ENCODE peak calls at places on chromosomes 4 and X, in six cellular contexts. One of them, this sample, is unnamed.

GRCh38 chr4:176271749-176272148 is 2.7 kb upstream of the ASB5 start:
- DNase-seq in H1: no peak
- DNase-seq in IMR-90: peak
- DNase-seq in neuronal stem cell: no peak
- DNase-seq in trophoblast cell: no peak
- DNase-seq in H9: no peak
- DNase-seq in this sample: peak

GRCh38 chrX:83535417-83536244 is 27.5 kb downstream of the POU3F4 start:
- DNase-seq in IMR-90: no peak
- DNase-seq in H1: no peak
- DNase-seq in H9: no peak
- DNase-seq in trophoblast cell: no peak
- DNase-seq in neuronal stem cell: no peak
- DNase-seq in this sample: no peak

GRCh38 chr4:965766-966134 is 7.6 kb downstream of the DGKQ start:
- DNase-seq in H9: no peak
- DNase-seq in IMR-90: no peak
- DNase-seq in trophoblast cell: no peak
- DNase-seq in neuronal stem cell: no peak
- DNase-seq in H1: no peak
- DNase-seq in this sample: no peak

GRCh38 chr4:8647094-8647570 is 54.6 kb downstream of the CPZ start:
- DNase-seq in trophoblast cell: no peak
- DNase-seq in H1: no peak
- DNase-seq in H9: no peak
- DNase-seq in IMR-90: no peak
- DNase-seq in neuronal stem cell: no peak
- DNase-seq in this sample: no peak

GRCh38 chrX:44621088-44621487 is 78.4 kb upstream of the FUNDC1 start:
- DNase-seq in IMR-90: no peak
- DNase-seq in H9: no peak
- DNase-seq in trophoblast cell: no peak
- DNase-seq in neuronal stem cell: no peak
- DNase-seq in H1: no peak
- DNase-seq in this sample: no peak

GRCh38 chr4:99536848-99537247 is 26.0 kb downstream of the C4orf17 start:
- DNase-seq in IMR-90: no peak
- DNase-seq in H1: no peak
- DNase-seq in neuronal stem cell: no peak
- DNase-seq in H9: no peak
- DNase-seq in trophoblast cell: no peak
- DNase-seq in this sample: no peak

GRCh38 chrX:15838017-15838416 is 16.6 kb downstream of the AP1S2 start:
- DNase-seq in neuronal stem cell: no peak
- DNase-seq in H1: no peak
- DNase-seq in H9: peak
- DNase-seq in IMR-90: no peak
- DNase-seq in trophoblast cell: no peak
- DNase-seq in this sample: no peak

GRCh38 chr4:6470502-6471302 is 1.7 kb downstream of the PPP2R2C start:
- DNase-seq in neuronal stem cell: no peak
- DNase-seq in H9: peak
- DNase-seq in trophoblast cell: no peak
- DNase-seq in IMR-90: peak
- DNase-seq in H1: no peak
- DNase-seq in this sample: peak

GRCh38 chr4:27350161-27350560 is 489.5 kb downstream of the STIM2 start:
- DNase-seq in IMR-90: no peak
- DNase-seq in H9: no peak
- DNase-seq in neuronal stem cell: no peak
- DNase-seq in H1: no peak
- DNase-seq in trophoblast cell: no peak
- DNase-seq in this sample: peak

GRCh38 chrX:38500886-38501285 is 60.5 kb upstream of the TSPAN7 start:
- DNase-seq in H9: no peak
- DNase-seq in trophoblast cell: no peak
- DNase-seq in H1: no peak
- DNase-seq in neuronal stem cell: no peak
- DNase-seq in IMR-90: no peak
- DNase-seq in this sample: no peak

GRCh38 chrX:134520860-134521390 is 61.0 kb downstream of the HPRT1 start:
- DNase-seq in H9: peak
- DNase-seq in trophoblast cell: peak
- DNase-seq in H1: no peak
- DNase-seq in IMR-90: peak
- DNase-seq in neuronal stem cell: peak
- DNase-seq in this sample: peak

GRCh38 chrX:1537031-1537715 is at the start of gene P2RY8:
- DNase-seq in neuronal stem cell: no peak
- DNase-seq in H1: no peak
- DNase-seq in IMR-90: no peak
- DNase-seq in trophoblast cell: no peak
- DNase-seq in H9: no peak
- DNase-seq in this sample: no peak

GRCh38 chr4:154490589-154491340 is 834 bp downstream of the DCHS2 start:
- DNase-seq in IMR-90: no peak
- DNase-seq in neuronal stem cell: no peak
- DNase-seq in H9: peak
- DNase-seq in trophoblast cell: no peak
- DNase-seq in H1: no peak
- DNase-seq in this sample: no peak

GRCh38 chrX:48589482-48590162 is 7.7 kb upstream of the WDR13 start:
- DNase-seq in H1: no peak
- DNase-seq in H9: no peak
- DNase-seq in IMR-90: no peak
- DNase-seq in neuronal stem cell: no peak
- DNase-seq in trophoblast cell: no peak
- DNase-seq in this sample: no peak

GRCh38 chr4:139833131-139833930 is 167.7 kb downstream of the MGST2 start:
- DNase-seq in neuronal stem cell: no peak
- DNase-seq in trophoblast cell: no peak
- DNase-seq in IMR-90: no peak
- DNase-seq in H1: no peak
- DNase-seq in H9: peak
- DNase-seq in this sample: no peak

GRCh38 chr4:27048350-27049100 is 187.9 kb downstream of the STIM2 start:
- DNase-seq in trophoblast cell: no peak
- DNase-seq in H1: no peak
- DNase-seq in neuronal stem cell: peak
- DNase-seq in H9: no peak
- DNase-seq in IMR-90: peak
- DNase-seq in this sample: peak

GRCh38 chr4:85151786-85152185 is 185.3 kb upstream of the WDFY3 start:
- DNase-seq in H1: no peak
- DNase-seq in H9: no peak
- DNase-seq in IMR-90: no peak
- DNase-seq in trophoblast cell: no peak
- DNase-seq in neuronal stem cell: no peak
- DNase-seq in this sample: no peak

GRCh38 chrX:9899640-9900075 is 67.5 kb upstream of the CLDN34 start:
- DNase-seq in H9: no peak
- DNase-seq in trophoblast cell: no peak
- DNase-seq in neuronal stem cell: peak
- DNase-seq in H1: no peak
- DNase-seq in IMR-90: peak
- DNase-seq in this sample: peak

GRCh38 chr4:14749910-14750309 is 252.4 kb upstream of the CPEB2 start:
- DNase-seq in H9: peak
- DNase-seq in IMR-90: no peak
- DNase-seq in H1: no peak
- DNase-seq in neuronal stem cell: no peak
- DNase-seq in trophoblast cell: no peak
- DNase-seq in this sample: peak
- H4K91ac ChIP-seq in H9: no peak
- H4K91ac ChIP-seq in IMR-90: no peak
- H4K91ac ChIP-seq in H1: no peak
- H4K91ac ChIP-seq in neuronal stem cell: no peak
- H4K91ac ChIP-seq in trophoblast cell: no peak
- H4K91ac ChIP-seq in this sample: no peak

DNA sequence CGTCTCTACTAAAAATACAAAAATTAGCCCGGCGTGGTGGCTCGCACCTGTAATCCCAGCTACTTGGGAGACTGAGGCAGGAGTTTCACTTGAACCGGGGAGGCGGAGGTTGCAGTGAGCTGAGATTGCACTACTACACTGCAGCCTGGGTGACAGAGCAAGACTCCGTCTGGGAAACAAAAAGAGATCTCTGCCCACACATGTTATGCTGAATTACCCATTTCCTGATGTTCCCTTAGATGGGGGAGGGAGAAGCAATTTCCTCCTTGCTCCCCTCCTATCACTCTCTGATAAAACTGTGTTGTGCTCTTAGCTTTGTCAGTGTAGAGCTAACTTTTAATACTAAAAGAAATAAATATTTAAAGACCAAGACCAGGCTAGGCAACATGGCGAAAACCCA is 102.5 kb downstream of the LARP7 start:
- DNase-seq in trophoblast cell: no peak
- DNase-seq in H1: no peak
- DNase-seq in neuronal stem cell: no peak
- DNase-seq in IMR-90: no peak
- DNase-seq in H9: no peak
- DNase-seq in this sample: no peak
- H2BK5ac ChIP-seq in trophoblast cell: no peak
- H2BK5ac ChIP-seq in H1: peak
- H2BK5ac ChIP-seq in neuronal stem cell: no peak
- H2BK5ac ChIP-seq in IMR-90: no peak
- H2BK5ac ChIP-seq in H9: no peak
- H2BK5ac ChIP-seq in this sample: no peak

GRCh38 chr4:61783050-61783449 is 582.9 kb downstream of the ADGRL3 start:
- DNase-seq in H9: no peak
- DNase-seq in trophoblast cell: no peak
- DNase-seq in H1: no peak
- DNase-seq in neuronal stem cell: no peak
- DNase-seq in IMR-90: no peak
- DNase-seq in this sample: no peak
- H4K91ac ChIP-seq in H9: no peak
- H4K91ac ChIP-seq in trophoblast cell: no peak
- H4K91ac ChIP-seq in H1: no peak
- H4K91ac ChIP-seq in neuronal stem cell: no peak
- H4K91ac ChIP-seq in IMR-90: no peak
- H4K91ac ChIP-seq in this sample: no peak

DNA sequence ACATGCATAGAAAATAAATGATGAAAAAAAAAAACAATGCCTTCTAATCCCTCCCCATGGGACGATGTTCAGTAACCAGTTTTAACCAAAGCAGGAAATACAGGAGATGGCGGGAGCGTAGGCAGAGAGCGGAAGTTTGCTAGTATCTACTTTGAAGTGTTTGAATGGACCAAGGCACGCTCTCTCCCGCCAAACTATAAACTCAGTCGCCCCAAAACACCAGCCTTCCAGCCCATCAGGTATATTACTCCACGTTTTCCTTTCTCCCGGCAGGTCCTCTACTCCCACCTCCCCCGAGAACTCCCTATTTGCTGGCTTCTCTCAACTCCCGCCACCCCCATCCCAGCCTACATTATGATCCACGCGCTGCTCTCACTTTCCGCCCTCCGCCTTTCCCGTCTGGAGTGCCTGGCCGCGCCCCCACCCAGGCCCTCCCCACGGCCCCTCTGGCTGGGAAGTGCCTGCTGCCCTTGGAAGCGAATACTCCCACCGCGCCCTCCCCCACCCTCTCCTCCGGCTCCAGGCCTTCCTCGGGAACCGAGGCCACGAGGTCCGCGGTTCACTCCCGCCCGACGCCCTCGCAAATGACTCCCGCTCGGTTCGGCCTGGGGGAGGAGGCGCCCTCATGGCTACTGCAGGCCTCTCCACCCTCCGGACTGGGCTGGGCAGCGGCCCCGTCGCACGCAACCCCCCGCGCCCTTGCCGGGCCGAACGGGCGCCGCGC is 741 bp downstream of the DHX15 start:
- DNase-seq in neuronal stem cell: peak
- DNase-seq in H9: peak
- DNase-seq in trophoblast cell: peak
- DNase-seq in H1: peak
- DNase-seq in IMR-90: peak
- DNase-seq in this sample: peak
- H2BK5ac ChIP-seq in neuronal stem cell: peak
- H2BK5ac ChIP-seq in H9: peak
- H2BK5ac ChIP-seq in trophoblast cell: peak
- H2BK5ac ChIP-seq in H1: peak
- H2BK5ac ChIP-seq in IMR-90: peak
- H2BK5ac ChIP-seq in this sample: peak

GRCh38 chrX:115591856-115592842 is 31.2 kb downstream of the PLS3 start:
- DNase-seq in IMR-90: no peak
- DNase-seq in neuronal stem cell: no peak
- DNase-seq in H9: no peak
- DNase-seq in trophoblast cell: no peak
- DNase-seq in H1: no peak
- DNase-seq in this sample: no peak
- H4K91ac ChIP-seq in IMR-90: no peak
- H4K91ac ChIP-seq in neuronal stem cell: no peak
- H4K91ac ChIP-seq in H9: no peak
- H4K91ac ChIP-seq in trophoblast cell: peak
- H4K91ac ChIP-seq in H1: no peak
- H4K91ac ChIP-seq in this sample: no peak

GRCh38 chrX:69136546-69137331 is 28.5 kb downstream of the PJA1 start:
- DNase-seq in trophoblast cell: no peak
- DNase-seq in H9: peak
- DNase-seq in IMR-90: no peak
- DNase-seq in neuronal stem cell: peak
- DNase-seq in H1: no peak
- DNase-seq in this sample: peak

GRCh38 chrX:69139516-69139915 is 25.7 kb downstream of the PJA1 start:
- DNase-seq in neuronal stem cell: no peak
- DNase-seq in trophoblast cell: no peak
- DNase-seq in H9: no peak
- DNase-seq in IMR-90: peak
- DNase-seq in H1: no peak
- DNase-seq in this sample: no peak

GRCh38 chrX:69137911-69138310 is 27.3 kb downstream of the PJA1 start:
- DNase-seq in H1: no peak
- DNase-seq in neuronal stem cell: no peak
- DNase-seq in IMR-90: no peak
- DNase-seq in H9: no peak
- DNase-seq in trophoblast cell: no peak
- DNase-seq in this sample: no peak

GRCh38 chrX:69138512-69138911 is 26.7 kb downstream of the PJA1 start:
- DNase-seq in H9: no peak
- DNase-seq in neuronal stem cell: no peak
- DNase-seq in IMR-90: no peak
- DNase-seq in H1: no peak
- DNase-seq in trophoblast cell: no peak
- DNase-seq in this sample: peak

GRCh38 chrX:69137371-69137881 is 27.8 kb downstream of the PJA1 start:
- DNase-seq in trophoblast cell: no peak
- DNase-seq in H9: peak
- DNase-seq in H1: no peak
- DNase-seq in IMR-90: peak
- DNase-seq in neuronal stem cell: no peak
- DNase-seq in this sample: peak
- H2BK5ac ChIP-seq in trophoblast cell: peak
- H2BK5ac ChIP-seq in H9: peak
- H2BK5ac ChIP-seq in H1: peak
- H2BK5ac ChIP-seq in IMR-90: peak
- H2BK5ac ChIP-seq in neuronal stem cell: peak
- H2BK5ac ChIP-seq in this sample: no peak